ENCODE peak calls at places on chromosomes 13 and 19, in seven cellular contexts. S is cardiac muscle cell, Z is PC-3, Q is thoracic aorta, M is left ventricle myocardium inferior, L is colonic mucosa, G is lower lobe of right lung. J is an unnamed sample.

GRCh38 chr13:106318941-106319411 is 216.5 kb downstream of the EFNB2 start:
- DNase-seq in Q (no peak), S (peak; percentile 95), L (no peak), M (no peak), G (no peak), Z (peak; percentile 84), J (no peak)

GRCh38 chr13:80469105-80469840 is 128.3 kb upstream of the SPRY2 start:
- DNase-seq in Z (no peak), G (no peak), Q (no peak), S (peak; percentile 81), M (no peak), L (no peak), J (no peak)

GRCh38 chr13:85287528-85287927 is 511.7 kb downstream of the SLITRK6 start:
- DNase-seq in Z (no peak), S (no peak), L (no peak), G (no peak), M (no peak), Q (no peak), J (no peak)

GRCh38 chr19:10895363-10895762 is 24.0 kb downstream of the CARM1 start:
- DNase-seq in L (no peak), Z (no peak), M (no peak), Q (no peak), G (no peak), S (no peak), J (no peak)

GRCh38 chr13:112616586-112617381 is 28.8 kb upstream of the TUBGCP3 start:
- DNase-seq in L (peak; percentile 27), M (no peak), Q (no peak), Z (peak; percentile 53), G (no peak), S (peak; percentile 62), J (no peak)

GRCh38 chr19:1707240-1707639 is 46.1 kb upstream of the ONECUT3 start:
- DNase-seq in G (no peak), S (no peak), L (no peak), M (no peak), Z (no peak), Q (no peak), J (no peak)

GRCh38 chr19:27972291-27973040 is 1240.5 kb downstream of the UQCRFS1 start:
- DNase-seq in M (no peak), Q (no peak), L (no peak), Z (peak; percentile 41), G (no peak), S (peak; percentile 38), J (no peak)

GRCh38 chr13:105982219-105982618 is 553.2 kb downstream of the EFNB2 start:
- DNase-seq in M (no peak), S (no peak), Q (no peak), Z (no peak), G (no peak), L (no peak), J (no peak)

GRCh38 chr13:39107484-39108040 is 69.3 kb downstream of the NHLRC3 start:
- DNase-seq in M (no peak), L (no peak), S (no peak), Q (no peak), G (no peak), Z (no peak), J (no peak)

GRCh38 chr13:104099750-104100149 is 1033.5 kb upstream of the SLC10A2 start:
- DNase-seq in M (no peak), L (no peak), G (no peak), Z (no peak), Q (no peak), S (no peak), J (no peak)
- H3K9me3 ChIP-seq in M (no peaks in the 10 kb centered on the region), L (no peaks in the 10 kb centered on the region), G (no peaks in the 10 kb centered on the region), Z (no peaks in the 10 kb centered on the region), Q (no peaks in the 10 kb centered on the region), S (no peaks in the 10 kb centered on the region), J (no peaks in the 10 kb centered on the region)

GRCh38 chr19:58429745-58430144 is 10.2 kb downstream of the ZNF132 start:
- DNase-seq in L (no peak), M (no peak), Z (no peak), G (no peak), Q (no peak), S (no peak), J (no peak)
- H3K9me3 ChIP-seq in L (peaks cover 20% of the 10 kb centered on the region), M (peaks cover 90% of the 10 kb centered on the region), Z (peaks cover 19% of the 10 kb centered on the region), G (peaks cover 75% of the 10 kb centered on the region), Q (peaks cover 84% of the 10 kb centered on the region), S (no peaks in the 10 kb centered on the region), J (peaks cover 65% of the 10 kb centered on the region)

DNA sequence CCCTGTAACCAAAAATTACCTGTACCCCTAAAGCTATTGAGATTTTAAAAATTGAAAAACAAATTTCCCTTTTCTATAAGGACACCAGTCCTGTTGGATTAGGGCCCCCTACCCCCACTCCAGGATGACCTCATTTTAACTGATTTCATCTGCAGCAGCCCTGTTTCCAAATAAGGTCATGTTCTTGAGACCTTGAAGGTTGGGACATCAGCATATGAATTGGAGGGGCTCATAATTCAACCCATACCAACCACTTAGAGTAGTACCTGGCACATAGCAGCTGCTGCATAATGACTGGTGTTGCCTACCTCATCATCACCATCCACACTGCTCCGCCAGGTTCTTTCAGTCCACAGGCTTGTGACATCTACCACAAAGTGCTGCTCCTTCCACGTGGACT is 17.6 kb downstream of the ZNF71 start:
- DNase-seq in M (no peak), Z (no peak), L (no peak), G (no peak), S (no peak), Q (no peak), J (no peak)
- H3K9me3 ChIP-seq in M (peaks cover 90% of the 10 kb centered on the region), Z (peaks cover 80% of the 10 kb centered on the region), L (peaks cover 9% of the 10 kb centered on the region), G (peaks cover 84% of the 10 kb centered on the region), S (no peaks in the 10 kb centered on the region), Q (peaks cover 86% of the 10 kb centered on the region), J (peaks cover 13% of the 10 kb centered on the region)

DNA sequence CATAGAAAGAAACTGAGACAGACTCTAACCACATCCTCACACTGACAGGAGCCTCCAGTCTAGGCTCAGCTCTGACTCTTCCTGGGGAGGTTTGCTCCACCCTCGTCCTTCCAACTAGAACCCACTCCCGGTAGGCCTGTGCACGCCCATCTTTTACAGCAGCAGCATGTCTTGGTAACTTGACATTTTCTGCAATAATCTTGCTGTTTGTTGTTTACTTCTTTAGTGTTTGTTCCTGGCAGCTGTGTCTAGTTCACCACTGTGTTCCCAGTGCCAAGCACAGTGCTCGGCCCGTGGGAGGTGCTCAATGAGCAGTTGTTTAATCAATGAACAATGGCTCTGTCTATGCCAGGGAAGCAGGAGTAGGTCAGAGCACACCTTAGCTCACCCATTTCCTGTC is 23.1 kb upstream of the ZNF729 start:
- DNase-seq in L (no peak), M (no peak), Q (no peak), G (no peak), Z (no peak), S (no peak), J (no peak)
- H3K9me3 ChIP-seq in L (no peaks in the 10 kb centered on the region), M (peaks cover 24% of the 10 kb centered on the region), Q (no peaks in the 10 kb centered on the region), G (peaks cover 5% of the 10 kb centered on the region), Z (peaks cover 13% of the 10 kb centered on the region), S (peaks cover 3% of the 10 kb centered on the region), J (peaks cover 8% of the 10 kb centered on the region)

DNA sequence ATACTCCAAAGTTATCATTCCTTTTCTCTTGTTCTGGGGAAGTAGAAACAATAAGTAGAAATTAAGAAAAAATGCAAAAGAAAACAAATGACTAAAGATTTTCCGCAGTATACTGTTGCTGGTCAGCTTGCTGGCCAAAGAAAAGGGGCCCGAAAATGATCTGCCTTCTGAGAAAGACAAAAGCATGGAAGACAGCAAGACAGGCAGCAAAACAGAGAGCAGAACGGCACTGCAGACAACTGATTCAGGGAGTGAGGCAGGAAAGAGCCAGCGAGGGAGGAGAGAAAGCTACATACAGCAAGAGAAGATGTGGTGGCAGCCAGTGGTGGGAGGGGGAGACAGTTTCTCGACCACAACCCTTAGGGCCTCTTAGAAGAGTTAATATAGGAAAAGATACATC is 5.3 kb upstream of the DOCK9 start:
- DNase-seq in G (no peak), S (no peak), Q (no peak), Z (no peak), M (no peak), L (no peak), J (no peak)
- H3K9me3 ChIP-seq in G (no peaks in the 10 kb centered on the region), S (no peaks in the 10 kb centered on the region), Q (no peaks in the 10 kb centered on the region), Z (no peaks in the 10 kb centered on the region), M (no peaks in the 10 kb centered on the region), L (no peaks in the 10 kb centered on the region), J (no peaks in the 10 kb centered on the region)

GRCh38 chr19:57071414-57071813 is 48.4 kb upstream of the USP29 start:
- DNase-seq in G (no peak), M (no peak), L (no peak), Z (no peak), Q (no peak), S (no peak), J (no peak)

GRCh38 chr19:57075801-57076492 is 43.8 kb upstream of the USP29 start:
- DNase-seq in G (no peak), Q (no peak), L (no peak), S (no peak), M (no peak), Z (peak; percentile 6), J (no peak)

GRCh38 chr19:57078802-57079201 is 41.0 kb upstream of the USP29 start:
- DNase-seq in L (no peak), S (no peak), Q (no peak), Z (no peak), M (no peak), G (no peak), J (no peak)

GRCh38 chr19:57075125-57075524 is 44.7 kb upstream of the USP29 start:
- DNase-seq in Z (no peak), M (no peak), S (no peak), G (no peak), Q (no peak), L (no peak), J (no peak)
- H3K9me3 ChIP-seq in Z (peaks cover 8% of the 10 kb centered on the region), M (peaks cover 6% of the 10 kb centered on the region), S (no peaks in the 10 kb centered on the region), G (no peaks in the 10 kb centered on the region), Q (peaks cover 3% of the 10 kb centered on the region), L (no peaks in the 10 kb centered on the region), J (no peaks in the 10 kb centered on the region)

GRCh38 chr19:51993422-51993821 is 6.8 kb upstream of the ZNF350 start:
- DNase-seq in Z (no peak), L (no peak), Q (no peak), G (no peak), M (no peak), S (no peak), J (no peak)

DNA sequence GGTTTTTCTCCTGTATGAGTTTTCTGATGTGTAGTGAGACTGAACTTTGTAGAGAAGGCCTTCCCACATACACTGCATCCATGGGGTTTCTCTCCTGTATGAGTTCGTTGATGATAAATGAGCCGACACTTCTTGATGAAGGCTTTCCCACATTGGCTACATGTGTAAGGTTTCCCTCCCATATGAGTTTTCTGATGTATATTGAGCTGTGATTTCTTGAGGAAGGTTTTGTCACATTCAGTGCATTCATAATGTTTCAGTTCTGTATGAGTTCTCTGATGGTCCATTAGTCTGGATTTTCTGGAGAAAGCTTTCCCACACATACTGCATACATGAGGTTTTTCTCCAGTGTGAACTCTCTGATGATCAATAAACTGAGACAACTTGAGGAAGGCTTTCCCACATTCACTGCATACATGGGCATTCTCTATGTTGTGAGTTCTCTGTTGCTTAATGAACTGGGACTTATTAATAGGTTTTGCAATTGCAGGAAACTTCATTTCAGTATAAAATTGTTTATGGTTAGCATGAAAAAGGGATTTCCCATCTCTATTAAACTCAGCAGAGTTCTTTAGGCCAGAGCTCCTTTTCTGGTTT is 7.5 kb upstream of the ZNF350 start:
- DNase-seq in M (no peak), G (no peak), Z (no peak), L (no peak), Q (no peak), S (no peak), J (no peak)
- H3K9me3 ChIP-seq in M (peaks cover 100% of the 10 kb centered on the region), G (peaks cover 99% of the 10 kb centered on the region), Z (peaks cover 90% of the 10 kb centered on the region), L (peaks cover 21% of the 10 kb centered on the region), Q (peaks cover 90% of the 10 kb centered on the region), S (peaks cover 13% of the 10 kb centered on the region), J (peaks cover 92% of the 10 kb centered on the region)

GRCh38 chr19:53172892-53173291 is 14.0 kb upstream of the ZNF347 start:
- DNase-seq in Z (no peak), Q (no peak), S (peak; percentile 27), L (no peak), G (no peak), M (no peak), J (no peak)
- H3K9me3 ChIP-seq in Z (peaks cover 41% of the 10 kb centered on the region), Q (peaks cover 11% of the 10 kb centered on the region), S (no peaks in the 10 kb centered on the region), L (no peaks in the 10 kb centered on the region), G (peaks cover 34% of the 10 kb centered on the region), M (peaks cover 29% of the 10 kb centered on the region), J (peaks cover 19% of the 10 kb centered on the region)

J was measured in heart left ventricle.